ENCODE peak calls at places on chromosomes 16 and 17, in five cellular contexts. O is brain microvascular endothelial cell, X is H7, T is right atrium auricular region, K is lower lobe of right lung. R is an unnamed sample.

GRCh38 chr17:37089998-37090397 is 141.2 kb downstream of the AATF start:
- DNase-seq in O (no peak), X (no peak), T (no peak), K (no peak), R (no peak)

GRCh38 chr17:35243459-35244204 is 760 bp downstream of the SLFN5 start:
- DNase-seq in O (peak; percentile 63), X (peak; percentile 43), T (peak; percentile 86), K (peak; percentile 65), R (peak; percentile 68)

GRCh38 chr17:61009619-61010018 is 332.0 kb downstream of the BCAS3 start:
- DNase-seq in O (peak; percentile 39), X (no peak), T (no peak), K (no peak), R (peak; percentile 17)

GRCh38 chr17:76675648-76676047 is 32.1 kb upstream of the ST6GALNAC1 start:
- DNase-seq in O (no peak), X (no peak), T (no peak), K (no peak), R (no peak)

GRCh38 chr16:18931756-18932155 is 5.5 kb upstream of the SMG1 start:
- DNase-seq in O (no peak), X (no peak), T (peak; percentile 62), K (no peak), R (no peak)

GRCh38 chr16:23950898-23951297 is 115.1 kb downstream of the PRKCB start:
- DNase-seq in O (no peak), X (no peak), T (no peak), K (no peak), R (no peak)

GRCh38 chr17:13735861-13736260 is 134.1 kb upstream of the HS3ST3A1 start:
- DNase-seq in O (no peak), X (no peak), T (no peak), K (no peak), R (no peak)

GRCh38 chr17:40963838-40964237 is 2.9 kb downstream of the KRT39 start:
- DNase-seq in O (no peak), X (peak; percentile 30), T (no peak), K (no peak), R (no peak)

DNA sequence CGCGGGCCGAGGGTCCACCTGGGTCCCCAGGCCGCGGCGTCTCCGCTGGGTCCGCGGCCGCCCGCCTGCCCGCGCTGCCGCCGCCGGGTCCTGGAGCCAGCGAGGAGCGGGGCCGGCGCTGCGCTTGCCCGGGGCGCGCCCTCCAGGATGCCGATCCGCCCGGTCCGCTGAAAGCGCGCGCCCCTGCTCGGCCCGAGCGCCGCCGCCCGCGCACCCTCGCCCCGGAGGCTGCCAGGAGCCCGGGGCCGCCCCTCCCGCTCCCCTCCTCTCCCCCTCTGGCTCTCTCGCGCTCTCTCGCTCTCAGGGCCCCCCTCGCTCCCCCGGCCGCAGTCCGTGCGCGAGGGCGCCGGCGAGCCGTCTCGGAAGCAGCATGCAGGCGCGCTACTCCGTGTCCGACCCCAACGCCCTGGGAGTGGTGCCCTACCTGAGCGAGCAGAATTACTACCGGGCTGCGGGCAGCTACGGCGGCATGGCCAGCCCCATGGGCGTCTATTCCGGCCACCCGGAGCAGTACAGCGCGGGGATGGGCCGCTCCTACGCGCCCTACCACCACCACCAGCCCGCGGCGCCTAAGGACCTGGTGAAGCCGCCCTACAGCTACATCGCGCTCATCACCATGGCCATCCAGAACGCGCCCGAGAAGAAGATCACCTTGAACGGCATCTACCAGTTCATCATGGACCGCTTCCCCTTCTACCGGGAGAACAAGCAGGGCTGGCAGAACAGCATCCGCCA is 504 bp downstream of the FOXC2 start:
- DNase-seq in O (peak; percentile 68), X (peak; percentile 89), T (no peak), K (no peak), R (peak; percentile 88)
- H3K4me3 ChIP-seq in O (peak overlapping the region; percentile 93), X (peak overlapping the region; percentile 37), T (peak overlapping the region; percentile 59), K (peak overlapping the region; percentile 34), R (peak overlapping the region; percentile 99)

GRCh38 chr16:73063854-73064226 is 15.9 kb upstream of the ZFHX3 start:
- DNase-seq in O (no peak), X (no peak), T (no peak), K (no peak), R (no peak)

GRCh38 chr16:73064227-73064995 is 16.5 kb upstream of the ZFHX3 start:
- DNase-seq in O (peak; percentile 74), X (peak; percentile 67), T (no peak), K (no peak), R (peak; percentile 68)

GRCh38 chr16:73062640-73063283 is 14.8 kb upstream of the ZFHX3 start:
- DNase-seq in O (no peak), X (peak; percentile 91), T (no peak), K (no peak), R (peak; percentile 39)

GRCh38 chr16:73064996-73065349 is 17.0 kb upstream of the ZFHX3 start:
- DNase-seq in O (no peak), X (no peak), T (no peak), K (no peak), R (no peak)

GRCh38 chr16:73063284-73063733 is 15.4 kb upstream of the ZFHX3 start:
- DNase-seq in O (no peak), X (no peak), T (no peak), K (no peak), R (no peak)
- H3K4me3 ChIP-seq in O (peak overlapping the region; percentile 26), X (no peak overlapping the region), T (peak overlapping the region; percentile 37), K (peak overlapping the region; percentile 42), R (no peak overlapping the region)

GRCh38 chr16:27706803-27707685 is 157.1 kb downstream of the KATNIP start:
- DNase-seq in O (no peak), X (no peak), T (no peak), K (no peak), R (no peak)

GRCh38 chr16:27708651-27709050 is 158.7 kb downstream of the KATNIP start:
- DNase-seq in O (no peak), X (no peak), T (no peak), K (no peak), R (no peak)

GRCh38 chr16:27703545-27703944 is 153.6 kb downstream of the KATNIP start:
- DNase-seq in O (peak; percentile 19), X (no peak), T (no peak), K (no peak), R (peak; percentile 28)

GRCh38 chr16:27704252-27704651 is 154.3 kb downstream of the KATNIP start:
- DNase-seq in O (no peak), X (no peak), T (no peak), K (no peak), R (no peak)

DNA sequence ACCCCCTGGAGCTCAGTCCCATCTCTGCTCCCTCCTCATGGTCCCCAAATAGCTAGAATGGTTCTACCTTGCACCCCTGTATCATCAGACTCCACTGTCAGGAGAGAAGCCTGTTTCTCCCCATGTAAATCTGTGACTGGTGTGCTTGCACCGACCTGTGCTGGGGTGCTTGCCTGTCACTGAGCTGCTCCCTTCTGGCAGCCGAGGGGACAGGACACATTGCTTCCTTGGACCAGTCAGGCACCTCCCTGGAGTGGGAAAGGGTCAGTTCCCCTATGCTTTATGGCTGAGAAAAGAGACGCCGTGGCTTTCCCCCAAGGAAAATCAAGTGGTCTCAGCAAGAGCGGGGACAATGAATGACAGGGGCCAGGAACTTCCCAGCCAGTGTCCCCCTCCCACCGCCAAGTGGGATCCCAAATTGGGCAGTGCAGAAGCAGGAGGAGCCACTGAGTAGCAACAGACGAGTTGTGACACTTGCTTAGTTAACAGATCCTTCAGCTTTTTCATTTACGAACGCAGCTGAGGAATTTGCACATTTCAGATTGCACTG is 156.3 kb downstream of the KATNIP start:
- DNase-seq in O (no peak), X (no peak), T (no peak), K (no peak), R (no peak)
- H3K4me3 ChIP-seq in O (no peak overlapping the region), X (no peak overlapping the region), T (no peak overlapping the region), K (no peak overlapping the region), R (no peak overlapping the region)

DNA sequence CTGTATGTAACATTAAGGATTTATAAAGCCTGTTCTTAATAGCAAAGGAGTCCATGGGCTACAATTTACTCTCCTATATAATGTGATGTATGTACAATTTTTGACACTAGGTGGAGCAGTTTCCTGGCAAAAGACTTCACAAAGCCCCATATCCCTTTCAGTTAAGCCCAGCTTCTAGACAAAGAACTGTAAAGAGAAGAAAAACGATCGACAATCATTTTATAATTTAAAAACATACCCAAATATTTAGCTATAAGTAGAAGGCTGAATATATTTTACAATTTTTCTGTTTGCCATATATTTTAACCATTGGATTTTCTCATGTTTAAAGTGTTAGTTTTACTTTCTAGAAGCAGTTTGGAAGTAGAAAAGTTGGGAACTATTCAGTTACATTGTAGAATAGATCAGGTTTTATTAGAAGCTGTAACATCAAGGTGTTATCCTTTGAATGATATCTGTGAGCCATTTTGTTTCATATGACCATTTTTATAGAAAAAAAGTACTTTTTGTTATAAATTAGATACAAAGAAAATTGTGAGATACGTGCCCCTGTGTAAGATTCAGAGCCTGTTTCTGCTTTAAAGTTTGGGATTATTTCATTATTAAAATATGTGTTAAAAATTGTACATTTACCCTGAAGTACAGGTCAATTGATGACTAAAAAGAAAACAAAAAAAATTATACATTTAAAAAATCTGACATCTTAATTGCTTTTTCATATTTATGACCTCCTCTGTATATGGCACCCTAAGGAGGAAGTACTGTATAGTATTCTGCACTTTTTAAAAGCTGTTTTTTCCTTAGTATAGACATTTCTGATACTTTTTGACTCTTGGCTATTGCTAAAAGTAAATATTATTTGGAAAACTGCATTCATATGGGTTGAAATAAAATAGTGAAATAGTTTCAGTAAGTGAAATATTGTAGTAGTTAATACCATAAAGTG is 46.3 kb downstream of the VMP1 start:
- DNase-seq in O (peak; percentile 74), X (peak; percentile 66), T (no peak), K (no peak), R (peak; percentile 95)
- H3K4me3 ChIP-seq in O (no peak overlapping the region), X (no peak overlapping the region), T (no peak overlapping the region), K (peak overlapping the region; percentile 9), R (no peak overlapping the region)

GRCh38 chr17:1785925-1786324 is 24.1 kb downstream of the SERPINF1 start:
- DNase-seq in O (no peak), X (no peak), T (no peak), K (peak; percentile 54), R (no peak)

GRCh38 chr17:1783271-1783670 is 21.4 kb downstream of the SERPINF1 start:
- DNase-seq in O (no peak), X (no peak), T (no peak), K (peak; percentile 76), R (no peak)

GRCh38 chr17:1786708-1787107 is 24.8 kb downstream of the SERPINF1 start:
- DNase-seq in O (no peak), X (no peak), T (no peak), K (peak; percentile 30), R (no peak)

GRCh38 chr17:1782171-1782567 is 20.3 kb downstream of the SERPINF1 start:
- DNase-seq in O (no peak), X (no peak), T (no peak), K (peak; percentile 38), R (no peak)

DNA sequence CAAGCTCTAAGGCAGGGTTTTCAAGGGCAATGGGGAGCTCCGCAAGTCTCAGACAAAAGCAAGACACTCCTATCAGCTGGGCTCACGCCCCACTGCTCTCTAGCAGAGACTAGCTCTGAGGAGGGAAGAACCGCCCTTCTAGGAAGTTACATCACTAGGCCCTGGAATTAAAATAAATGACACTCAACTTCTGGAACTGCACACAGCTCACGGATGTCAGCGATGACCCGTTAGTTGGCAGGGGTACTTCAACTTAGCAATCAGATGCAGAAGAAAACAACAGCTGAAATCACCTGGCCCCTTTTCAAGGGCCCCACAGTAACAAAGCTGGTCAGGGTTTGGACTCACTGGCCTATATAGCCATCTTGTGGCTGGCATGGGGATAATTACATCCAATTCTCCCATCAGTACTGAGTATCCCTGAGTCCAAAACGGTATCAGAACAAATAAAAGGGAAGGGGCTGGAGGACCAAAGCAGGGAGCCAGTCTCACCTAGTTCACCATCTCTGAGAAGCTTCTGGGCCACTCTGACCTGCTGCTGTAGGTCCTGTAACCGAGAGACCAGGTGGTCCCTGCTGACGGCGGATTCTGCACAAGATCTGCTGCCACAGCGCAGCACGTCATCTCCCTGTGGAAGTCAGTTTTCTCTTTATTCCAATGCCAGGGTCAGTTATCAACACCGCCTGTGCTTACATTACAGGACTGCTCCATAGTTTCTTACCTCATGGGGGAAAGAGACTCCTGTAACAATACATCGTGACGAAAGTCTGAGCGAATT is 22.2 kb downstream of the SERPINF1 start:
- DNase-seq in O (peak; percentile 29), X (peak; percentile 84), T (peak; percentile 98), K (peak; percentile 86), R (peak; percentile 91)
- H3K4me3 ChIP-seq in O (no peak overlapping the region), X (no peak overlapping the region), T (peak overlapping the region; percentile 18), K (peak overlapping the region; percentile 19), R (no peak overlapping the region)